ENCODE peak calls at places on chromosomes 6 and 20, in nine cellular contexts. E is CD8-positive, alpha-beta T cell; A is stomach; I is GM12865; W is A549; H is GM23338; P is fibroblast of mammary gland; J is H1; S is OCI-LY7. C is an unnamed sample.

GRCh38 chr6:138162947-138163569 is 1.3 kb downstream of the ARFGEF3 start:
- DNase-seq in E (no peak), A (no peak), I (no peak), W (no peak), H (peak; percentile 43), P (no peak), J (no peak), S (no peak), C (no peak)

GRCh38 chr20:49983848-49984408 is 1.1 kb downstream of the SNAI1 start:
- DNase-seq in E (no peak), A (no peak), I (no peak), W (no peak), H (no peak), P (no peak), J (no peak), S (no peak), C (no peak)

GRCh38 chr6:134114489-134114888 is 62.1 kb upstream of the SLC2A12 start:
- DNase-seq in E (no peak), A (no peak), I (no peak), W (no peak), H (no peak), P (no peak), J (no peak), S (no peak), C (no peak)

GRCh38 chr6:3359091-3359752 is 97.6 kb downstream of the SLC22A23 start:
- DNase-seq in E (no peak), A (no peak), I (no peak), W (no peak), H (no peak), P (no peak), J (no peak), S (no peak), C (no peak)

GRCh38 chr20:3040086-3040485 is 3.3 kb upstream of the GNRH2 start:
- DNase-seq in E (no peak), A (no peak), I (no peak), W (no peak), H (no peak), P (no peak), J (no peak), S (no peak), C (no peak)

GRCh38 chr6:169273511-169273910 is 19.9 kb upstream of the THBS2 start:
- DNase-seq in E (no peak), A (no peak), I (no peak), W (no peak), H (no peak), P (no peak), J (no peak), S (no peak), C (no peak)

GRCh38 chr6:3227363-3228045 is at the start of gene TUBB2B:
- DNase-seq in E (no peak), A (no peak), I (peak; percentile 39), W (no peak), H (peak; percentile 96), P (no peak), J (no peak), S (no peak), C (no peak)

GRCh38 chr6:105258816-105259215 is 79.0 kb upstream of the POPDC3 start:
- DNase-seq in E (no peak), A (peak; percentile 76), I (no peak), W (no peak), H (no peak), P (no peak), J (no peak), S (no peak), C (no peak)

GRCh38 chr6:5190467-5190866 is 70.3 kb downstream of the LYRM4 start:
- DNase-seq in E (no peak), A (no peak), I (no peak), W (peak; percentile 41), H (no peak), P (peak; percentile 95), J (no peak), S (no peak), C (no peak)

GRCh38 chr6:52815167-52816092 is 11.8 kb upstream of the GSTA1 start:
- DNase-seq in E (peak; percentile 6), A (peak; percentile 61), I (peak; percentile 44), W (peak; percentile 64), H (peak; percentile 75), P (peak; percentile 58), J (peak; percentile 34), S (peak; percentile 48), C (peak; percentile 21)

GRCh38 chr6:112180095-112180820 is 74.1 kb downstream of the LAMA4 start:
- DNase-seq in E (peak; percentile 17), A (no peak), I (peak; percentile 83), W (peak; percentile 38), H (peak; percentile 90), P (peak; percentile 91), J (no peak), S (peak; percentile 78), C (no peak)

GRCh38 chr6:43952746-43953145 is 174.5 kb downstream of the MRPL14 start:
- DNase-seq in E (no peak), A (no peak), I (peak; percentile 28), W (no peak), H (no peak), P (no peak), J (no peak), S (no peak), C (no peak)
- TF ChIP-seq CTCF in E (no peak), A (no peak), I (peak; percentile 27), W (no peak), H (peak; percentile 13), P (peak; percentile 21), J (peak; percentile 16), S (peak; percentile 68), C (no peak)

GRCh38 chr20:51450221-51450712 is 92.3 kb downstream of the NFATC2 start:
- DNase-seq in E (no peak), A (no peak), I (no peak), W (no peak), H (no peak), P (peak; percentile 47), J (no peak), S (no peak), C (no peak)

GRCh38 chr20:51452091-51452613 is 90.4 kb downstream of the NFATC2 start:
- DNase-seq in E (no peak), A (no peak), I (no peak), W (no peak), H (no peak), P (no peak), J (no peak), S (no peak), C (no peak)

GRCh38 chr20:51450984-51451383 is 91.5 kb downstream of the NFATC2 start:
- DNase-seq in E (no peak), A (no peak), I (no peak), W (no peak), H (no peak), P (no peak), J (no peak), S (no peak), C (no peak)

GRCh38 chr20:51452734-51453133 is 89.8 kb downstream of the NFATC2 start:
- DNase-seq in E (no peak), A (no peak), I (no peak), W (no peak), H (no peak), P (no peak), J (no peak), S (no peak), C (no peak)

GRCh38 chr20:51451484-51451883 is 91.0 kb downstream of the NFATC2 start:
- DNase-seq in E (no peak), A (no peak), I (no peak), W (no peak), H (no peak), P (no peak), J (no peak), S (no peak), C (no peak)
- TF ChIP-seq CTCF in E (no peak), A (no peak), I (no peak), W (no peak), H (peak; percentile 38), P (no peak), J (peak; percentile 37), S (no peak), C (no peak)

GRCh38 chr6:17156966-17157365 is 55.1 kb downstream of the STMND1 start:
- DNase-seq in E (no peak), A (no peak), I (no peak), W (no peak), H (no peak), P (no peak), J (no peak), S (no peak), C (no peak)

GRCh38 chr6:17151888-17152287 is 50.0 kb downstream of the STMND1 start:
- DNase-seq in E (no peak), A (no peak), I (no peak), W (no peak), H (no peak), P (no peak), J (no peak), S (no peak), C (no peak)

GRCh38 chr6:17156112-17156921 is 54.5 kb downstream of the STMND1 start:
- DNase-seq in E (peak; percentile 42), A (peak; percentile 72), I (peak; percentile 77), W (peak; percentile 34), H (peak; percentile 85), P (peak; percentile 84), J (peak; percentile 15), S (peak; percentile 67), C (peak; percentile 46)

GRCh38 chr6:17149581-17149980 is 47.7 kb downstream of the STMND1 start:
- DNase-seq in E (no peak), A (no peak), I (no peak), W (no peak), H (no peak), P (no peak), J (no peak), S (no peak), C (no peak)

DNA sequence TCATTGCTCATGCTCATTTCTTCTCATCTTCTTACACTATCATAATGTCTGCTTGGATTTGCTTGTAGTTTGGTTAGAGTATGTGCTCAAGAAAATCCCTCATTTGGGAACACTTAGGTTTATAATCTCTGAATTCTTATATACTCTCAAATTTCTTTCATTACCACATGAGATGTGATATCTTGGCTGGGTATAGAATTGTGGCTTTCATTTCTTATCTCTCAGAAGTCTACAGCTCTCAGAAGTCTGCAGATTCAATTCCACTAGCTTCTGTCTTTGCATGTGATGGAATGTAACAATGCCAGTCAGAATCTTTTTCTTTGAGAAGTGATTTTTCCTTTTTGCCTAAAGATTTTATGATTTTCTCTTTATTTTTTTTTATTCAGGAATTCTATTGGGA is 50.9 kb downstream of the STMND1 start:
- DNase-seq in E (no peak), A (no peak), I (no peak), W (no peak), H (no peak), P (no peak), J (no peak), S (no peak), C (no peak)
- TF ChIP-seq CTCF in E (no peak), A (no peak), I (no peak), W (no peak), H (no peak), P (no peak), J (no peak), S (no peak), C (no peak)

GRCh38 chr6:56613247-56613851 is 29.3 kb downstream of the DST start:
- DNase-seq in E (no peak), A (no peak), I (no peak), W (no peak), H (no peak), P (no peak), J (no peak), S (no peak), C (no peak)

GRCh38 chr6:56620229-56620868 is 22.3 kb downstream of the DST start:
- DNase-seq in E (no peak), A (no peak), I (no peak), W (no peak), H (no peak), P (no peak), J (no peak), S (no peak), C (no peak)

GRCh38 chr6:56616967-56617366 is 25.7 kb downstream of the DST start:
- DNase-seq in E (no peak), A (no peak), I (no peak), W (no peak), H (no peak), P (no peak), J (no peak), S (no peak), C (no peak)

GRCh38 chr6:56618050-56618449 is 24.6 kb downstream of the DST start:
- DNase-seq in E (no peak), A (no peak), I (peak; percentile 9), W (no peak), H (peak; percentile 66), P (no peak), J (no peak), S (no peak), C (no peak)
- TF ChIP-seq CTCF in E (no peak), A (no peak), I (no peak), W (no peak), H (peak; percentile 38), P (peak; percentile 30), J (no peak), S (peak; percentile 41), C (no peak)

C was measured in natural killer cell.